ENCODE peak calls at places on chromosome 5, in five cellular contexts. U, G, B, N and T are unnamed samples.
A peak's percentile ranks its signal among the peaks of the same experiment; 100 is the strongest.

GRCh38 chr5:149682532-149683076 is 47.5 kb upstream of the PPARGC1B start:
- DNase-seq in U (no peak), G (no peak), B (no peak), N (no peak), T (peak; percentile 18)

GRCh38 chr5:138968601-138969000 is 93.5 kb upstream of the LRRTM2 start:
- DNase-seq in U (no peak), G (no peak), B (no peak), N (no peak), T (no peak)

GRCh38 chr5:24245821-24246220 is 399.0 kb downstream of the CDH10 start:
- DNase-seq in U (no peak), G (no peak), B (no peak), N (no peak), T (no peak)

GRCh38 chr5:10663531-10664183 is 97.4 kb downstream of the DAP start:
- DNase-seq in U (peak; percentile 44), G (peak; percentile 38), B (peak; percentile 29), N (no peak), T (no peak)

GRCh38 chr5:179406031-179406681 is 60.9 kb upstream of the ADAMTS2 start:
- DNase-seq in U (peak; percentile 38), G (peak; percentile 24), B (peak; percentile 62), N (no peak), T (peak; percentile 33)

GRCh38 chr5:112371054-112371453 is 48.0 kb downstream of the EPB41L4A start:
- DNase-seq in U (no peak), G (no peak), B (no peak), N (no peak), T (no peak)

GRCh38 chr5:6349387-6349786 is 29.0 kb downstream of the MED10 start:
- DNase-seq in U (no peak), G (no peak), B (no peak), N (no peak), T (no peak)

GRCh38 chr5:163880307-163880706 is 374.9 kb downstream of the MAT2B start:
- DNase-seq in U (peak; percentile 80), G (peak; percentile 53), B (peak; percentile 30), N (no peak), T (peak; percentile 57)

GRCh38 chr5:71738962-71739361 is 19.9 kb downstream of the CARTPT start:
- DNase-seq in U (no peak), G (no peak), B (no peak), N (no peak), T (no peak)